ENCODE peak calls at places on chromosome 21, in ten cellular contexts. One of them, this sample, is unnamed. For H3K36me3, the result is how much of the 10 kb centered on the place peaks cover.

GRCh38 chr21:39763282-39763970 is 18.4 kb downstream of the IGSF5 start:
- DNase-seq in HepG2: no peak
- DNase-seq in prostate gland: no peak
- DNase-seq in endothelial cell of umbilical vein: no peak
- DNase-seq in K562: no peak
- DNase-seq in stomach: no peak
- DNase-seq in transverse colon: no peak
- DNase-seq in breast epithelium: no peak
- DNase-seq in esophagus muscularis mucosa: no peak
- DNase-seq in HCT116: no peak
- DNase-seq in this sample: no peak

GRCh38 chr21:32389337-32390015 is 3.3 kb downstream of the URB1 start:
- DNase-seq in stomach: no peak
- DNase-seq in endothelial cell of umbilical vein: no peak
- DNase-seq in prostate gland: no peak
- DNase-seq in breast epithelium: no peak
- DNase-seq in K562: no peak
- DNase-seq in transverse colon: no peak
- DNase-seq in esophagus muscularis mucosa: no peak
- DNase-seq in HepG2: no peak
- DNase-seq in HCT116: no peak
- DNase-seq in this sample: no peak

GRCh38 chr21:44517175-44517899 is 22.7 kb downstream of the KRTAP10-1 start:
- DNase-seq in HCT116: peak
- DNase-seq in HepG2: peak
- DNase-seq in K562: peak
- DNase-seq in transverse colon: no peak
- DNase-seq in stomach: peak
- DNase-seq in endothelial cell of umbilical vein: no peak
- DNase-seq in breast epithelium: no peak
- DNase-seq in prostate gland: no peak
- DNase-seq in esophagus muscularis mucosa: no peak
- DNase-seq in this sample: no peak

GRCh38 chr21:43916691-43917514 is 51.9 kb downstream of the AGPAT3 start:
- DNase-seq in K562: peak
- DNase-seq in HCT116: no peak
- DNase-seq in stomach: no peak
- DNase-seq in transverse colon: no peak
- DNase-seq in breast epithelium: no peak
- DNase-seq in HepG2: no peak
- DNase-seq in endothelial cell of umbilical vein: no peak
- DNase-seq in esophagus muscularis mucosa: no peak
- DNase-seq in prostate gland: no peak
- DNase-seq in this sample: no peak

GRCh38 chr21:21436012-21436545 is 437.9 kb downstream of the NCAM2 start:
- DNase-seq in breast epithelium: no peak
- DNase-seq in transverse colon: no peak
- DNase-seq in stomach: no peak
- DNase-seq in esophagus muscularis mucosa: no peak
- DNase-seq in prostate gland: no peak
- DNase-seq in HCT116: no peak
- DNase-seq in endothelial cell of umbilical vein: peak
- DNase-seq in K562: no peak
- DNase-seq in HepG2: no peak
- DNase-seq in this sample: no peak

GRCh38 chr21:32457360-32457840 is 44.9 kb downstream of the EVA1C start:
- DNase-seq in HCT116: peak
- DNase-seq in esophagus muscularis mucosa: no peak
- DNase-seq in breast epithelium: peak
- DNase-seq in stomach: peak
- DNase-seq in K562: peak
- DNase-seq in HepG2: peak
- DNase-seq in endothelial cell of umbilical vein: peak
- DNase-seq in prostate gland: no peak
- DNase-seq in transverse colon: peak
- DNase-seq in this sample: no peak

GRCh38 chr21:38343691-38344090 is 86.9 kb downstream of the KCNJ15 start:
- DNase-seq in breast epithelium: no peak
- DNase-seq in HepG2: no peak
- DNase-seq in endothelial cell of umbilical vein: peak
- DNase-seq in K562: no peak
- DNase-seq in esophagus muscularis mucosa: no peak
- DNase-seq in HCT116: no peak
- DNase-seq in transverse colon: no peak
- DNase-seq in prostate gland: peak
- DNase-seq in stomach: peak
- DNase-seq in this sample: no peak

GRCh38 chr21:32463889-32464300 is 51.4 kb downstream of the EVA1C start:
- DNase-seq in transverse colon: no peak
- DNase-seq in breast epithelium: no peak
- DNase-seq in stomach: no peak
- DNase-seq in HepG2: peak
- DNase-seq in esophagus muscularis mucosa: no peak
- DNase-seq in endothelial cell of umbilical vein: peak
- DNase-seq in HCT116: peak
- DNase-seq in K562: no peak
- DNase-seq in prostate gland: peak
- DNase-seq in this sample: no peak

GRCh38 chr21:31253684-31254083 is 90.4 kb downstream of the TIAM1 start:
- DNase-seq in transverse colon: no peak
- DNase-seq in HepG2: no peak
- DNase-seq in esophagus muscularis mucosa: no peak
- DNase-seq in K562: no peak
- DNase-seq in endothelial cell of umbilical vein: no peak
- DNase-seq in stomach: no peak
- DNase-seq in HCT116: no peak
- DNase-seq in breast epithelium: no peak
- DNase-seq in prostate gland: no peak
- DNase-seq in this sample: no peak

GRCh38 chr21:21712761-21713558 is 714.8 kb downstream of the NCAM2 start:
- DNase-seq in endothelial cell of umbilical vein: peak
- DNase-seq in stomach: no peak
- DNase-seq in K562: no peak
- DNase-seq in breast epithelium: no peak
- DNase-seq in prostate gland: no peak
- DNase-seq in transverse colon: no peak
- DNase-seq in HepG2: no peak
- DNase-seq in HCT116: no peak
- DNase-seq in esophagus muscularis mucosa: no peak
- DNase-seq in this sample: no peak

GRCh38 chr21:15277498-15277897 is 212.7 kb upstream of the NRIP1 start:
- DNase-seq in transverse colon: no peak
- DNase-seq in breast epithelium: no peak
- DNase-seq in endothelial cell of umbilical vein: no peak
- DNase-seq in HepG2: no peak
- DNase-seq in esophagus muscularis mucosa: no peak
- DNase-seq in K562: no peak
- DNase-seq in stomach: no peak
- DNase-seq in prostate gland: no peak
- DNase-seq in HCT116: no peak
- DNase-seq in this sample: no peak

GRCh38 chr21:31162827-31163226 is 124.6 kb upstream of the KRTAP19-8 start:
- DNase-seq in K562: no peak
- DNase-seq in esophagus muscularis mucosa: peak
- DNase-seq in breast epithelium: no peak
- DNase-seq in endothelial cell of umbilical vein: no peak
- DNase-seq in HCT116: no peak
- DNase-seq in stomach: no peak
- DNase-seq in HepG2: no peak
- DNase-seq in prostate gland: no peak
- DNase-seq in transverse colon: no peak
- DNase-seq in this sample: no peak

GRCh38 chr21:44006017-44006624 is 6.0 kb upstream of the TRAPPC10 start:
- DNase-seq in stomach: no peak
- DNase-seq in HepG2: no peak
- DNase-seq in esophagus muscularis mucosa: no peak
- DNase-seq in K562: no peak
- DNase-seq in endothelial cell of umbilical vein: peak
- DNase-seq in transverse colon: no peak
- DNase-seq in prostate gland: no peak
- DNase-seq in breast epithelium: no peak
- DNase-seq in HCT116: no peak
- DNase-seq in this sample: no peak

GRCh38 chr21:21688877-21689276 is 690.7 kb downstream of the NCAM2 start:
- DNase-seq in HepG2: no peak
- DNase-seq in endothelial cell of umbilical vein: no peak
- DNase-seq in K562: no peak
- DNase-seq in stomach: no peak
- DNase-seq in prostate gland: no peak
- DNase-seq in breast epithelium: no peak
- DNase-seq in transverse colon: no peak
- DNase-seq in esophagus muscularis mucosa: no peak
- DNase-seq in HCT116: no peak
- DNase-seq in this sample: no peak

GRCh38 chr21:34812510-34813265 is 143.9 kb downstream of the CLIC6 start:
- DNase-seq in HCT116: no peak
- DNase-seq in breast epithelium: no peak
- DNase-seq in prostate gland: no peak
- DNase-seq in endothelial cell of umbilical vein: no peak
- DNase-seq in transverse colon: no peak
- DNase-seq in HepG2: peak
- DNase-seq in stomach: no peak
- DNase-seq in esophagus muscularis mucosa: no peak
- DNase-seq in K562: no peak
- DNase-seq in this sample: no peak

GRCh38 chr21:16815228-16815627 is 697.6 kb upstream of the CXADR start:
- DNase-seq in HepG2: no peak
- DNase-seq in stomach: no peak
- DNase-seq in prostate gland: no peak
- DNase-seq in endothelial cell of umbilical vein: no peak
- DNase-seq in K562: no peak
- DNase-seq in breast epithelium: no peak
- DNase-seq in esophagus muscularis mucosa: no peak
- DNase-seq in transverse colon: no peak
- DNase-seq in HCT116: no peak
- DNase-seq in this sample: no peak

GRCh38 chr21:28821276-28822063 is 171.2 kb downstream of the LTN1 start:
- DNase-seq in stomach: no peak
- DNase-seq in HCT116: no peak
- DNase-seq in endothelial cell of umbilical vein: peak
- DNase-seq in transverse colon: no peak
- DNase-seq in HepG2: no peak
- DNase-seq in breast epithelium: no peak
- DNase-seq in K562: no peak
- DNase-seq in esophagus muscularis mucosa: no peak
- DNase-seq in prostate gland: no peak
- DNase-seq in this sample: no peak
- TF ChIP-seq POLR2AphosphoS5 in stomach: no peak
- TF ChIP-seq POLR2AphosphoS5 in HCT116: no peak
- TF ChIP-seq POLR2AphosphoS5 in endothelial cell of umbilical vein: no peak
- TF ChIP-seq POLR2AphosphoS5 in transverse colon: no peak
- TF ChIP-seq POLR2AphosphoS5 in HepG2: no peak
- TF ChIP-seq POLR2AphosphoS5 in breast epithelium: no peak
- TF ChIP-seq POLR2AphosphoS5 in K562: no peak
- TF ChIP-seq POLR2AphosphoS5 in esophagus muscularis mucosa: peak
- TF ChIP-seq POLR2AphosphoS5 in prostate gland: no peak
- TF ChIP-seq POLR2AphosphoS5 in this sample: no peak

GRCh38 chr21:45541221-45542039 is 810 bp downstream of the SLC19A1 start:
- DNase-seq in K562: peak
- DNase-seq in transverse colon: peak
- DNase-seq in esophagus muscularis mucosa: no peak
- DNase-seq in breast epithelium: peak
- DNase-seq in endothelial cell of umbilical vein: peak
- DNase-seq in stomach: peak
- DNase-seq in HCT116: peak
- DNase-seq in prostate gland: peak
- DNase-seq in HepG2: no peak
- DNase-seq in this sample: peak
- TF ChIP-seq POLR2A in K562: peak
- TF ChIP-seq POLR2A in transverse colon: no peak
- TF ChIP-seq POLR2A in esophagus muscularis mucosa: no peak
- TF ChIP-seq POLR2A in breast epithelium: no peak
- TF ChIP-seq POLR2A in endothelial cell of umbilical vein: peak
- TF ChIP-seq POLR2A in stomach: no peak
- TF ChIP-seq POLR2A in HCT116: no peak
- TF ChIP-seq POLR2A in prostate gland: no peak
- TF ChIP-seq POLR2A in HepG2: peak
- TF ChIP-seq POLR2A in this sample: no peak

DNA sequence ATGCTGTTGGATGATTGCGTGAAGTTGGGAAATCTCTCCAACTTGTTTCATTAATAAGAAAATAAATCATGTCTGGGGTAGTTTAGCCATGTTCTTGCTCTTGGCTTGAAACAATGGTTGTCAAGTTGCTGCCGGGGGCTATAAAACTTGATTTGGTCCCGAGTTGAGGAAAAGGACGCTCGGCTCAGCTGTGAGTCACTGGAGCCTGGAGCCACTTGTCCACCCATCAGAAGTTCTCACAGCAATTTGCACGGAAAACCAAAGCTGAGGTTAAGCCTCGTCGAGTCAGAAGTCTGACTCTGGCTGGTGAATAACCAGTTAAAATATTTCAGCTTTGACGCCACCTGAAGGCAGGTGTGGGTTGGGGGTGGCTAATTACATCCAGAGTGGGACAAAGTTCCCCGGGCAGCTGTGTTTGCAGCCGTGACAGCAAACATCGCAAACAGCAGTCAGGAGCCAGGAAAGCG is 19.7 kb upstream of the RIPK4 start:
- DNase-seq in prostate gland: peak
- DNase-seq in endothelial cell of umbilical vein: no peak
- DNase-seq in HCT116: no peak
- DNase-seq in stomach: peak
- DNase-seq in transverse colon: no peak
- DNase-seq in esophagus muscularis mucosa: no peak
- DNase-seq in HepG2: no peak
- DNase-seq in K562: no peak
- DNase-seq in breast epithelium: peak
- DNase-seq in this sample: no peak
- H3K36me3 ChIP-seq in prostate gland: under half
- H3K36me3 ChIP-seq in endothelial cell of umbilical vein: under half
- H3K36me3 ChIP-seq in HCT116: under half
- H3K36me3 ChIP-seq in stomach: under half
- H3K36me3 ChIP-seq in transverse colon: under half
- H3K36me3 ChIP-seq in esophagus muscularis mucosa: under half
- H3K36me3 ChIP-seq in HepG2: under half
- H3K36me3 ChIP-seq in K562: under half
- H3K36me3 ChIP-seq in breast epithelium: under half
- H3K36me3 ChIP-seq in this sample: under half

DNA sequence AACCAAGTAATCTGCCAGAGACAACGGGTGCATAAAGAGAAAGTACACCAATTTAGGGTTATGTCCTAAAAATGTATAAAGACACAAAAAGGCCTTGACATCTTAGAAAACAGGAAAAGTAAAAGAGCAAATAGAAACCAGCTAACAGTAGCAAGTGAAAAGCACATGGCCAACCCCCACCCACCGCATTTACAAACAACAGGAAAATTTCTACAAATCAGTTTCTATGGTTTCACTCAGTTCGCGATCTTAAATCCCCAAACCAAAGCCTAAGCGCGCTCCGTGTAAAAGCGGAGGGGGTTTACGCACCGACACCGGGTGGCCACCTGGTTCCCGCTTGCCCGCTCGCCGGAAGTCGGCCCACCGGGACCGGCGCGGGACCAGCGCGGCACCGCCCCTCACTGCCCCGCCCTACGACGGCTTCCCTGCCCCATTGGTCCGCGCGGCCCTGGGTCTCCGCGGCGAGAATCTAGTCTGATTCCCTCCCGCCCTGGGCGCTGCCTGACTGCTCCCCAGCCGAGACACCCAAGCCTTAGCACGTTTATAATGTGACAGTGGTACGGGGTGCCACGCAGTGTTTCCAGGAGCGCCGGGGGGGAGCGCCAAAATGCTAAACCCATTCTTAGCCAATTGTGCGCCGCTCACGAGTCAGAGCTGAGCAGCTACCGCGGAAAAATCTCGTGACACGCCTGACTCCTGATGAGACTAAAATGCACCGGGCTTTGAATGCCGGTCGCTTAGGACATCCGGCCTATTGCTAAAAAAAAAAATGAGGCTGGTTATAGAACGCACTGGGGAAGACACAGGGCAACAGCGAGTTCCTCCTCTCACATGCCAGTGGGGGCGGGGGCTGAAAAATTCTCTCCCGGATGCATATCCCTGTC is at the start of gene GART:
- DNase-seq in breast epithelium: peak
- DNase-seq in HCT116: peak
- DNase-seq in HepG2: peak
- DNase-seq in stomach: peak
- DNase-seq in endothelial cell of umbilical vein: peak
- DNase-seq in K562: peak
- DNase-seq in transverse colon: peak
- DNase-seq in prostate gland: peak
- DNase-seq in esophagus muscularis mucosa: peak
- DNase-seq in this sample: peak
- TF ChIP-seq POLR2AphosphoS5 in breast epithelium: peak
- TF ChIP-seq POLR2AphosphoS5 in HCT116: peak
- TF ChIP-seq POLR2AphosphoS5 in HepG2: peak
- TF ChIP-seq POLR2AphosphoS5 in stomach: peak
- TF ChIP-seq POLR2AphosphoS5 in endothelial cell of umbilical vein: peak
- TF ChIP-seq POLR2AphosphoS5 in K562: peak
- TF ChIP-seq POLR2AphosphoS5 in transverse colon: peak
- TF ChIP-seq POLR2AphosphoS5 in prostate gland: peak
- TF ChIP-seq POLR2AphosphoS5 in esophagus muscularis mucosa: peak
- TF ChIP-seq POLR2AphosphoS5 in this sample: peak